ENCODE peak calls at places on chromosome 14, in nine cellular contexts. P is H1, R is endothelial cell of umbilical vein, B is A549, N is K562, A is ovary, C is HepG2, I is IMR-90, K is testis. Z is an unnamed sample.

GRCh38 chr14:58747181-58747580 is 109.4 kb downstream of the DACT1 start:
- DNase-seq in P (no peak), R (no peak), B (peak; percentile 64), N (no peak), A (peak; percentile 46), C (no peak), I (peak; percentile 86), K (peak; percentile 27), Z (peak; percentile 65)

GRCh38 chr14:35875296-35875695 is 49.2 kb downstream of the BRMS1L start:
- DNase-seq in P (no peak), R (no peak), B (no peak), N (no peak), A (no peak), C (no peak), I (peak; percentile 24), K (no peak), Z (no peak)

GRCh38 chr14:67385618-67386017 is 25.5 kb downstream of the EIF2S1 start:
- DNase-seq in P (no peak), R (no peak), B (no peak), N (no peak), A (no peak), C (no peak), I (no peak), K (no peak), Z (no peak)

GRCh38 chr14:34997762-34998161 is 15.0 kb downstream of the SRP54 start:
- DNase-seq in P (no peak), R (peak; percentile 56), B (no peak), N (no peak), A (no peak), C (no peak), I (no peak), K (no peak), Z (no peak)

GRCh38 chr14:82879949-82880535 is 1346.4 kb upstream of the SEL1L start:
- DNase-seq in P (no peak), R (no peak), B (no peak), N (no peak), A (no peak), C (no peak), I (no peak), K (no peak), Z (no peak)

GRCh38 chr14:103716091-103716801 is 636 bp downstream of the ZFYVE21 start:
- DNase-seq in P (no peak), R (no peak), B (no peak), N (peak; percentile 28), A (peak; percentile 49), C (no peak), I (no peak), K (no peak), Z (no peak)

GRCh38 chr14:43313719-43314118 is 1193.4 kb downstream of the FSCB start:
- DNase-seq in P (no peak), R (no peak), B (no peak), N (no peak), A (no peak), C (no peak), I (no peak), K (no peak), Z (no peak)

GRCh38 chr14:59919582-59920377 is at the start of gene LRRC9:
- DNase-seq in P (peak; percentile 89), R (no peak), B (no peak), N (peak; percentile 8), A (peak; percentile 52), C (peak; percentile 93), I (no peak), K (peak; percentile 73), Z (no peak)

GRCh38 chr14:49550284-49551184 is 35.6 kb downstream of the RPS29 start:
- DNase-seq in P (no peak), R (peak; percentile 31), B (peak; percentile 28), N (peak; percentile 11), A (no peak), C (peak; percentile 12), I (peak; percentile 19), K (no peak), Z (no peak)

GRCh38 chr14:70139384-70139783 is 49.4 kb downstream of the SLC8A3 start:
- DNase-seq in P (no peak), R (no peak), B (no peak), N (no peak), A (no peak), C (no peak), I (no peak), K (no peak), Z (no peak)

DNA sequence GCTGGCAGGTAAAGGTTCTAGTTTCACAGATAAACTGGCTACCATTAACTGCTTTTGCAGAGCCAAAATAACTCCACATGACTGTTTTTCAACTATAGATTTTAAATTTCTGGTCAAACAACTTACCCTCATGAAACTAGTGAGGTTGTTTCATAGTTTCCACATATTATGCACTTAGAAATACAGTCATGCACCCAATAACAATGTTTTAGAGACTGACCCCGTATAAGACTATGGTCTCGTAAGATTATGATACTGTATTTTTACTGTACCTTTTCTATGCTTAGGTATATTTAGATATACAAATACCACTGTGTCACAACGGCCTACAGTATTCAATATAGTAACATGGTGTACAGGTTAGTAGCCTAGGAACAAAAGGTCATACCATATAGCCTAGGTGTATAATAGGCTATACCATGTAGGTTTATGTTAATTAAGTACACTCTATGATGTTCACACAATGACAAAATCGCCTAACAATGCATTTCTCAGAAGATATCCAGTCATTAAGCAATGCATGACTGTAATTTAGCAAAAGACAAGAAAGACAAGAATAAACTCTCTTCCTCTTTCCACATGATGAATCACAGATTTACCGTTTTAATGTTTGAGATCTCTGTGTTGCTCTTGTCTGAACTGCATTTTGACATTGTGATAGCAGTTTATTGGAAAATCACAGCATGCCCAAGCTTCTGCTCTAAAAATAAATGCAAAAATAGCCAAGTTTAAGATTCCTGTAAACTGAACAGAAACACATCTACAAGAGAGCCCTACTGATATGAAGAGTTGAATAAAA is 17.1 kb downstream of the DICER1 start:
- DNase-seq in P (no peak), R (no peak), B (no peak), N (no peak), A (no peak), C (no peak), I (peak; percentile 58), K (no peak), Z (no peak)
- H3K4me3 ChIP-seq in P (no peak overlapping the region), R (no peak overlapping the region), B (no peak overlapping the region), N (no peak overlapping the region), A (no peak overlapping the region), C (no peak overlapping the region), I (no peak overlapping the region), K (no peak overlapping the region), Z (no peak overlapping the region)

DNA sequence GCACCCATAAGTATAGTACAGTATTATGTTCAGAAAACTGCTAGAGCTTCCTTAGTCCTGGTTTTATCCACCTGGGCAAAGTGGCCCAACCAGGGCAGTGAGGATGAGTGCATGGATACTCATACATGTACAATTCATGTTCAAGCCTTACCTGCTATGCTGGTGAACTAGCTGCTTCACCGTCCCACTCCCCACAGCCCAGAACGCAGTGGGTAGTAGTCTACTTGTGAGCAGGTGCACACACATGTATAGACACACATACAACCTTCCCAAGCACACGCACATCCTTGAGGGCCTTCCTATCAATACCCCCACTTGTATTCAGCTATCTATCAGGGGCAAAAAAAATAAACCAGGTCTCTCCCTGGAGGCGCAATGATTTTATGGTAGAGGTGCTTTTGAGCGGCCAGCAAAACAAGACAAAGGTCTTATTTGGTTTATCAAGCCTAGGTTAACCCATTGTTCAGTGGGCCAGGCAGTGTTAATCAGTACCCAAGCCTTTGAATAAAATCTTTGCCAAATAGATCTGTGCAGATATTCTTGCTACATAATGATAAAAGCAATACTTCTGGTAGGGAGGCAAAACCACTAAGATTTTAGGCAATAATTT is 69.8 kb downstream of the ZFP36L1 start:
- DNase-seq in P (no peak), R (no peak), B (no peak), N (no peak), A (no peak), C (peak; percentile 60), I (no peak), K (no peak), Z (peak; percentile 57)
- TF ChIP-seq POLR2A in P (no peak), R (no peak), B (no peak), N (no peak), A (no peak), C (no peak), I (no peak), K (no peak), Z (no peak)

GRCh38 chr14:76089575-76089974 is 62.1 kb upstream of the GPATCH2L start:
- DNase-seq in P (no peak), R (no peak), B (no peak), N (no peak), A (no peak), C (no peak), I (no peak), K (peak; percentile 22), Z (no peak)

GRCh38 chr14:76090611-76091010 is 61.1 kb upstream of the GPATCH2L start:
- DNase-seq in P (no peak), R (no peak), B (no peak), N (no peak), A (no peak), C (no peak), I (no peak), K (peak; percentile 41), Z (no peak)

GRCh38 chr14:76086636-76087035 is 65.1 kb upstream of the GPATCH2L start:
- DNase-seq in P (no peak), R (no peak), B (no peak), N (no peak), A (no peak), C (no peak), I (no peak), K (no peak), Z (no peak)

GRCh38 chr14:76089151-76089550 is 62.6 kb upstream of the GPATCH2L start:
- DNase-seq in P (no peak), R (no peak), B (no peak), N (no peak), A (no peak), C (no peak), I (no peak), K (peak; percentile 43), Z (no peak)

DNA sequence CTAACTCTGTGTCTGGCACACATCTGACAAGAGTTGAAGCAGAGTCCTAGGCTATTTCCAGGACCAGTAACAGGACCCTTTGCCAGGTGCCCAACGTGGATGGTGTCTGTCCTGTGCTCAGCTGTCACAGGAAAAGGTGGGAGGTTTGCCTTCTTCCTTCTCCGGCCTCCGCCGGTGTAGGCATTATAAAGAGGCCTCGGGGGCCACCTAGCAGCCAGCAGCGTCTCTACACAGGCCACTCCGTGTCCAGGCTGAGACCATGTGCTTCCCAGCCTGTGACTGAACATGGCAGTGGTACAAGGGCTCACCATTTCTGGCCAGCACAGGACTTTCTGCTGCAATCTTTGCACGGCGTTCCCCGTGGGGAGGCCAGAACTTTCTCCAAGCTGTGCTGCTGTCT is 60.7 kb upstream of the GPATCH2L start:
- DNase-seq in P (no peak), R (peak; percentile 13), B (no peak), N (peak; percentile 73), A (no peak), C (peak; percentile 15), I (no peak), K (peak; percentile 73), Z (peak; percentile 90)
- TF ChIP-seq CTCF in P (no peak), R (peak; percentile 19), B (no peak), N (peak; percentile 61), A (no peak), C (peak; percentile 76), I (no peak), K (no peak), Z (no peak)

DNA sequence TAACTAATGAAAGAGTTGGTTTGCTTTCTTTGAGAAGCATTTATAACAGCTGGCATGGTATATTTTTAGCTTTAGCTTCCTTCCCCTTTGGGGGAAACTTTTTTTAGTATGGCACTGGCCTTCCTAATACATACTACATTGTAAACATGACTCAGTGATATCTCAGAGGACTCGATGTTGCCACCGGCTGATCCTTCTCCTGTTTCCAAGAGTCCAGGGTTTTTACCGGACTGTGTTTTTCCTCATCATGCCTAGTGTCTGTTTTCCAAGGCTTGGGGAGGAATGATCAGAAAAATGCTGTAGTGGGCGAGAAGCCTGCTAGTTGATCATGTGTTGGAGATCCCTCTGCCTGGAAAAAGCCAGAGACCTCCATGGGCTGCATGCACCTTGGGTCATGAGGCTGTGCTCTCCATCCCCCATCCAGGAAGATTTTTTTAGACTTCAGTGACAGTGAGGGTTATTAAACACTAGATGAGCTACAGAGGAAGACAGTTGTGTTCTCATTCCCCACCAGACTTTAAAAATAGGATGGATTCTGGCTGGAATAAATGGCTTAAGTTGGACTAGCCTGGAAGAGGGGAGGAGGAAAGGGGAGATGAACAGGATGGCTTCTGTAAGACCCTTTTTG is 145.6 kb downstream of the SAMD4A start:
- DNase-seq in P (no peak), R (peak; percentile 71), B (no peak), N (no peak), A (peak; percentile 39), C (no peak), I (peak; percentile 59), K (peak; percentile 25), Z (peak; percentile 45)
- H3K4me3 ChIP-seq in P (no peak overlapping the region), R (no peak overlapping the region), B (no peak overlapping the region), N (no peak overlapping the region), A (no peak overlapping the region), C (no peak overlapping the region), I (no peak overlapping the region), K (no peak overlapping the region), Z (no peak overlapping the region)